ENCODE peak calls at places on chromosomes 13 and 19, in eight cellular contexts. T is breast epithelium, Q is GM23338, J is sigmoid colon, Z is stomach, M is SK-N-SH, R is K562, F is HL-60. O is an unnamed sample.

GRCh38 chr13:112067871-112068305 is 939 bp downstream of the SOX1 start:
- DNase-seq in Z (no peak), T (no peak), R (no peak), Q (peak), F (no peak), J (no peak), M (no peak), O (peak)

GRCh38 chr19:28960586-28960985 is 252.4 kb downstream of the UQCRFS1 start:
- DNase-seq in M (no peak), J (no peak), F (no peak), T (no peak), R (no peak), Q (no peak), Z (no peak), O (no peak)

GRCh38 chr19:49853852-49854849 is 3.2 kb downstream of the PTOV1 start:
- DNase-seq in Z (no peak), F (no peak), M (no peak), T (no peak), J (no peak), Q (no peak), R (no peak), O (peak)

GRCh38 chr13:98942997-98943396 is 34.9 kb downstream of the DOCK9 start:
- DNase-seq in M (no peak), Z (no peak), J (no peak), Q (no peak), T (no peak), R (no peak), F (no peak), O (peak)

GRCh38 chr19:33303791-33304759 is 1.7 kb upstream of the CEBPA start:
- DNase-seq in Q (no peak), R (no peak), Z (peak), T (peak), M (no peak), F (no peak), J (peak), O (peak)

GRCh38 chr13:94251801-94252200 is 227.7 kb downstream of the DCT start:
- DNase-seq in Q (no peak), T (no peak), Z (no peak), M (no peak), R (no peak), J (no peak), F (no peak), O (no peak)

GRCh38 chr19:18654469-18654868 is 17.6 kb downstream of the KLHL26 start:
- DNase-seq in M (no peak), J (no peak), T (no peak), Q (no peak), F (no peak), R (no peak), Z (no peak), O (no peak)

GRCh38 chr13:106033634-106034033 is 501.8 kb downstream of the EFNB2 start:
- DNase-seq in J (no peak), M (no peak), Q (peak), Z (no peak), R (no peak), T (no peak), F (peak), O (no peak)

GRCh38 chr19:13882419-13882795 is 5.5 kb downstream of the NANOS3 start:
- DNase-seq in T (no peak), Q (no peak), M (no peak), R (no peak), J (no peak), Z (no peak), F (no peak), O (no peak)

GRCh38 chr19:16025108-16026101 is 50.9 kb upstream of the TPM4 start:
- DNase-seq in J (peak), Q (peak), M (peak), Z (peak), F (no peak), T (peak), R (peak), O (peak)

GRCh38 chr19:6577410-6578125 is 13.4 kb downstream of the CD70 start:
- DNase-seq in R (peak), Q (no peak), M (no peak), T (no peak), Z (no peak), F (peak), J (no peak), O (no peak)

GRCh38 chr19:31303262-31303815 is 45.9 kb downstream of the TSHZ3 start:
- DNase-seq in R (no peak), M (no peak), T (no peak), Z (no peak), Q (no peak), F (no peak), J (peak), O (peak)

GRCh38 chr19:46604781-46605355 is 3.7 kb downstream of the CALM3 start:
- DNase-seq in Z (no peak), Q (no peak), J (peak), T (no peak), R (peak), M (peak), F (no peak), O (peak)

GRCh38 chr19:56270676-56271075 is 1.9 kb upstream of the EDDM13 start:
- DNase-seq in R (no peak), J (no peak), Z (no peak), F (peak), T (no peak), Q (no peak), M (no peak), O (no peak)

GRCh38 chr13:110228936-110229904 is 77.7 kb downstream of the COL4A1 start:
- DNase-seq in Z (no peak), M (no peak), F (no peak), R (no peak), Q (no peak), T (no peak), J (no peak), O (no peak)

GRCh38 chr13:112481458-112481857 is 105.3 kb downstream of the SPACA7 start:
- DNase-seq in F (no peak), J (no peak), M (no peak), Z (no peak), Q (no peak), R (no peak), T (no peak), O (no peak)

GRCh38 chr19:6793411-6793810 is 20.9 kb downstream of the VAV1 start:
- DNase-seq in Q (no peak), J (no peak), R (no peak), F (no peak), M (no peak), T (no peak), Z (no peak), O (no peak)

GRCh38 chr19:49890349-49891311 is 6.1 kb downstream of the IL4I1 start:
- DNase-seq in M (peak), Q (peak), Z (peak), J (no peak), T (no peak), F (no peak), R (peak), O (peak)

GRCh38 chr13:81659984-81660383 is 1319.1 kb upstream of the SPRY2 start:
- DNase-seq in J (no peak), Z (no peak), Q (no peak), M (no peak), T (no peak), R (no peak), F (no peak), O (no peak)

GRCh38 chr19:1860133-1860775 is 3.1 kb downstream of the KLF16 start:
- DNase-seq in Q (peak), J (peak), F (peak), Z (no peak), R (no peak), M (peak), T (no peak), O (no peak)

GRCh38 chr13:75803175-75803611 is 167.1 kb downstream of the LMO7 start:
- DNase-seq in R (no peak), T (no peak), F (no peak), Z (peak), Q (peak), J (no peak), M (no peak), O (no peak)

GRCh38 chr19:49145485-49146407 is 9.4 kb downstream of the HRC start:
- DNase-seq in Q (peak), R (peak), F (peak), M (peak), Z (peak), J (peak), T (peak), O (peak)

GRCh38 chr19:50486823-50487515 is 10.3 kb upstream of the GARIN5A start:
- DNase-seq in T (no peak), J (no peak), F (peak), Z (no peak), M (peak), R (peak), Q (peak), O (peak)

GRCh38 chr19:35249146-35249847 is 495 bp downstream of the LSR start:
- DNase-seq in Q (no peak), F (no peak), R (peak), T (no peak), J (peak), M (no peak), Z (no peak), O (no peak)

GRCh38 chr13:99208845-99209527 is 8.3 kb downstream of the UBAC2 start:
- DNase-seq in Z (no peak), M (no peak), Q (no peak), F (no peak), J (no peak), R (no peak), T (no peak), O (no peak)

GRCh38 chr19:17090501-17091074 is 15.0 kb downstream of the MYO9B start:
- DNase-seq in J (no peak), Q (no peak), R (no peak), F (no peak), Z (no peak), M (no peak), T (no peak), O (no peak)

GRCh38 chr19:5128251-5128931 is 159.5 kb downstream of the KDM4B start:
- DNase-seq in T (no peak), Q (peak), R (peak), F (no peak), J (peak), Z (peak), M (peak), O (no peak)
- H3K27ac ChIP-seq in T (peak), Q (peak), R (no peak), F (no peak), J (peak), Z (peak), M (no peak), O (peak)

GRCh38 chr19:41430907-41431306 is 3.7 kb upstream of the B3GNT8 start:
- DNase-seq in Z (no peak), J (no peak), M (no peak), F (no peak), Q (no peak), T (no peak), R (no peak), O (no peak)
- TF ChIP-seq POLR2AphosphoS5 in Z (no peak), J (no peak), M (no peak), F (no peak), Q (no peak), T (no peak), R (no peak), O (no peak)

GRCh38 chr13:32234914-32235313 is 80.2 kb downstream of the ZAR1L start:
- DNase-seq in R (no peak), T (no peak), Q (no peak), F (no peak), M (no peak), J (no peak), Z (no peak), O (no peak)
- H3K27ac ChIP-seq in R (no peak), T (no peak), Q (no peak), F (no peak), M (no peak), J (no peak), Z (no peak), O (no peak)

GRCh38 chr19:12806242-12807131 is at the start of gene RNASEH2A:
- DNase-seq in J (peak), M (peak), T (peak), Q (peak), Z (peak), F (peak), R (peak), O (peak)
- TF ChIP-seq POLR2AphosphoS5 in J (no peak), M (peak), T (peak), Q (peak), Z (peak), F (peak), R (peak), O (peak)

DNA sequence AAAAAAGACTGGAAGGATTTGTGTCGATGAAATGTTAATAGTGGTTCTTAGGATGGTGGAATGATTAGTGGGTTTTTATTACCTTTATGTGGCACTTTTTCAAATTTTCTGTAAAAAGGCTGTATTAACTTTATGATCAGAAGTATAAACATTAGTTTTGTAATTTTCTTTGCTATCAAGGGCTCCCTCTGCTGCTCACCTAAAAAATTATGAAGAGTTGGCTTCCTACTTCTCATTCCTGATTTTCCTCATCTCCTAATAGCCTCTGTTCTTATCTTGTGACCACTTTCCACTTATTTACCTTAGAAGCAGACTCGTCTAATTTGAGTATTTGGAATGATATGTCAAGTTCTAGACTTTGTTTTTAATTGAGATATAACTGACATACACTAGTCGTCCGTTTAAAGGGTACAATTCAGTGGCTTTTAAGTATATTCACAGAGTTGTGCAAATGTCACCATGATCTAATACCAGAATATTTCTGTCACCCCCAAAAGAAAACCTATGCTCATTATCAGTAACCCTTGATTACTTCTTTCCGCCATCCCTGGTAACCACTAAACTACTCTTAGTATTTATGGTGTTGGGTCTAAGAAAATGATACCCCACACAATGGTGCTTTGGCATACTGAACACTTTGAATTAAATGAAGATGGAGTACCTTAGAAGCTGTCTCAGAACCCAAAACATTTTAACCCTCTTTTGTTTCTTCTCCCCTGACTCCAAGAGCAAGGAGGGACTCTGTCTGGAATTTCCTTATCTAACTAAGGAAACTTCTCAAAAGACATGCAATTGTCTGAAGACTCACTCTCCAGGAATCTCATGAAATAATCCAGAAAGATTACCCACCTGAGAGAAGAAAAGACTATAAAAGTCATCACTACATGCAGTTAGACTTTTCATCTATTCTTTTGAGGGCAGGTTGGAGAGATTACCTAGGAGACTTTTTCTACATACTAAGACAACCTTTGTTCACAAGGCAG is 311.3 kb downstream of the DLEU7 start:
- DNase-seq in T (no peak), J (no peak), Z (no peak), F (no peak), Q (no peak), R (no peak), M (peak), O (no peak)
- H3K27ac ChIP-seq in T (no peak), J (no peak), Z (no peak), F (no peak), Q (no peak), R (no peak), M (no peak), O (no peak)

GRCh38 chr13:65936249-65936648 is 1293.9 kb downstream of the PCDH9 start:
- DNase-seq in Z (no peak), T (no peak), J (no peak), R (no peak), M (no peak), F (no peak), Q (no peak), O (no peak)
- TF ChIP-seq POLR2AphosphoS5 in Z (no peak), T (no peak), J (no peak), R (no peak), M (no peak), F (no peak), Q (no peak), O (no peak)

DNA sequence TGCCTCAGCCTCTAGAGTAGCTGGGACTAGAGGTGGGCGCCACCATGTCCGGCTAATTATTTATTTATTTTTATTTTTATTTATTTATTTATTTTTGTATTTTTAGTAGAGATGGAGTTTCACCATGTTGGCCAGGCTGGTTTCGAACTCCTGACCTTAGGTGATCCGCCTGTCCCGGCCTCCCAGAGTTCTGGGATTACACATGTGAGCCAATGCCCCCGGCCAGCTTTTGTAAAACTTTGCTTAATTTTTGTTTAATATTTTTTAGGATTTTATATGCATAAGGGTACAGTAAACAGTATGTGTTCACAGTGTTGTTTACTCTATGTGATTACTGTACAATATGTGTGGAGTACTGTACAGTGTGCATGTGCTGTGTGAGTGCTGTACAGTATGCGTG is 98.7 kb downstream of the ZMYM2 start:
- DNase-seq in M (no peak), Z (no peak), J (no peak), Q (no peak), R (no peak), T (no peak), F (no peak), O (no peak)
- H3K27ac ChIP-seq in M (no peak), Z (no peak), J (no peak), Q (no peak), R (no peak), T (no peak), F (no peak), O (no peak)

GRCh38 chr19:57546513-57546912 is 13.2 kb downstream of the ZNF550 start:
- DNase-seq in R (no peak), Z (no peak), T (no peak), F (no peak), Q (no peak), M (no peak), J (no peak), O (no peak)
- TF ChIP-seq POLR2AphosphoS5 in R (no peak), Z (no peak), T (no peak), F (no peak), Q (no peak), M (no peak), J (no peak), O (no peak)